ENCODE peak calls at places on chromosome 17, in five cellular contexts. J is psoas muscle, M is AG04449, F is GM04504, T is iris pigment epithelial cell. L is an unnamed sample.

GRCh38 chr17:32445976-32446375 is 1.7 kb downstream of the PSMD11 start:
- DNase-seq in J (no peak), M (no peak), F (no peak), T (peak; percentile 78), L (no peak)

GRCh38 chr17:44376124-44376523 is 12.5 kb upstream of the FAM171A2 start:
- DNase-seq in J (no peak), M (no peak), F (no peak), T (peak; percentile 19), L (no peak)

GRCh38 chr17:17156107-17156506 is 50.0 kb downstream of the PLD6 start:
- DNase-seq in J (no peak), M (no peak), F (peak; percentile 35), T (peak; percentile 64), L (peak; percentile 9)

GRCh38 chr17:67474081-67474661 is 97.1 kb downstream of the PITPNC1 start:
- DNase-seq in J (peak; percentile 62), M (peak; percentile 41), F (peak; percentile 93), T (no peak), L (peak; percentile 70)

GRCh38 chr17:50835563-50836231 is at the start of gene WFIKKN2:
- DNase-seq in J (no peak), M (no peak), F (no peak), T (no peak), L (no peak)

GRCh38 chr17:78460951-78461944 is 82.8 kb downstream of the PGS1 start:
- DNase-seq in J (no peak), M (no peak), F (no peak), T (no peak), L (no peak)

GRCh38 chr17:80877829-80878303 is 113.8 kb upstream of the CHMP6 start:
- DNase-seq in J (peak; percentile 40), M (no peak), F (no peak), T (no peak), L (no peak)

GRCh38 chr17:19410875-19411291 is at the start of gene RNF112:
- DNase-seq in J (no peak), M (no peak), F (no peak), T (no peak), L (no peak)

GRCh38 chr17:48125829-48126612 is 18.5 kb downstream of the SNX11 start:
- DNase-seq in J (no peak), M (no peak), F (no peak), T (no peak), L (no peak)

GRCh38 chr17:7477392-7478275 is 1.8 kb downstream of the ZBTB4 start:
- DNase-seq in J (peak; percentile 69), M (peak; percentile 59), F (peak; percentile 83), T (peak; percentile 86), L (peak; percentile 87)

GRCh38 chr17:18314059-18314730 is 599 bp downstream of the TOP3A start:
- DNase-seq in J (no peak), M (no peak), F (no peak), T (peak; percentile 39), L (no peak)

GRCh38 chr17:75771334-75772281 is 6.6 kb upstream of the GALK1 start:
- DNase-seq in J (no peak), M (no peak), F (no peak), T (peak; percentile 41), L (no peak)

GRCh38 chr17:1469231-1469852 is 13.3 kb upstream of the CRK start:
- DNase-seq in J (no peak), M (no peak), F (no peak), T (no peak), L (no peak)

GRCh38 chr17:82531431-82531881 is 11.9 kb downstream of the FOXK2 start:
- DNase-seq in J (no peak), M (no peak), F (no peak), T (peak; percentile 91), L (no peak)

GRCh38 chr17:5786510-5786875 is 202.2 kb upstream of the NLRP1 start:
- DNase-seq in J (no peak), M (no peak), F (no peak), T (no peak), L (no peak)

GRCh38 chr17:70523407-70523806 is 354.1 kb downstream of the KCNJ2 start:
- DNase-seq in J (no peak), M (no peak), F (no peak), T (no peak), L (no peak)

GRCh38 chr17:43360376-43360738 is 38.4 kb upstream of the ARL4D start:
- DNase-seq in J (no peak), M (no peak), F (peak; percentile 50), T (peak; percentile 95), L (no peak)

GRCh38 chr17:18961634-18962493 is 9.9 kb downstream of the SLC5A10 start:
- DNase-seq in J (peak; percentile 23), M (no peak), F (no peak), T (peak; percentile 35), L (no peak)

GRCh38 chr17:21129023-21129681 is 2.4 kb downstream of the DHRS7B start:
- DNase-seq in J (no peak), M (peak; percentile 28), F (peak; percentile 50), T (peak; percentile 64), L (no peak)

L was measured in BJ.